ENCODE peak calls at places on chromosomes 1 and 21, in ten cellular contexts. A is BE2C, E is upper lobe of right lung, Z is cardiac fibroblast, T is stomach, Q is AG04450, C is right cardiac atrium, O is GM12864, K is foreskin fibroblast, F is colonic mucosa. P is an unnamed sample.

GRCh38 chr1:162016616-162017015 is 7.1 kb downstream of the OLFML2B start:
- DNase-seq in A (no peak), E (no peak), Z (no peak), T (no peak), Q (no peak), C (no peak), O (no peak), K (no peak), F (no peak), P (peak; percentile 57)

GRCh38 chr1:166925791-166926483 is 49.4 kb downstream of the ILDR2 start:
- DNase-seq in A (no peak), E (no peak), Z (peak; percentile 60), T (no peak), Q (no peak), C (no peak), O (no peak), K (no peak), F (no peak), P (no peak)

GRCh38 chr1:244099258-244099930 is 48.3 kb downstream of the ZBTB18 start:
- DNase-seq in A (no peak), E (no peak), Z (no peak), T (no peak), Q (no peak), C (no peak), O (no peak), K (no peak), F (no peak), P (no peak)

GRCh38 chr1:18778437-18778836 is 81.0 kb downstream of the TAS1R2 start:
- DNase-seq in A (no peak), E (no peak), Z (no peak), T (no peak), Q (no peak), C (no peak), O (no peak), K (no peak), F (no peak), P (no peak)

GRCh38 chr1:12314328-12314903 is 84.6 kb downstream of the VPS13D start:
- DNase-seq in A (no peak), E (no peak), Z (peak; percentile 51), T (no peak), Q (no peak), C (no peak), O (no peak), K (no peak), F (no peak), P (peak; percentile 43)

GRCh38 chr1:11749203-11749689 is 12.7 kb upstream of the C1orf167 start:
- DNase-seq in A (peak; percentile 21), E (peak; percentile 77), Z (peak; percentile 27), T (peak; percentile 55), Q (no peak), C (peak; percentile 74), O (no peak), K (no peak), F (peak; percentile 64), P (peak; percentile 16)

GRCh38 chr1:216518844-216519627 is 95.8 kb upstream of the USH2A start:
- DNase-seq in A (peak; percentile 69), E (no peak), Z (no peak), T (no peak), Q (no peak), C (no peak), O (no peak), K (no peak), F (no peak), P (no peak)

GRCh38 chr21:16519012-16519411 is 789.2 kb downstream of the USP25 start:
- DNase-seq in A (no peak), E (no peak), Z (no peak), T (no peak), Q (no peak), C (no peak), O (no peak), K (no peak), F (no peak), P (no peak)

GRCh38 chr1:223033658-223034057 is 109.4 kb downstream of the TLR5 start:
- DNase-seq in A (no peak), E (no peak), Z (no peak), T (no peak), Q (no peak), C (no peak), O (no peak), K (no peak), F (no peak), P (peak; percentile 22)

GRCh38 chr1:225891229-225891972 is 2.5 kb upstream of the LEFTY1 start:
- DNase-seq in A (no peak), E (no peak), Z (no peak), T (peak; percentile 71), Q (no peak), C (no peak), O (no peak), K (no peak), F (peak; percentile 77), P (no peak)

GRCh38 chr1:24745711-24746582 is 700 bp downstream of the CLIC4 start:
- DNase-seq in A (peak; percentile 18), E (peak; percentile 77), Z (peak; percentile 87), T (peak; percentile 62), Q (no peak), C (peak; percentile 80), O (no peak), K (no peak), F (peak; percentile 54), P (peak; percentile 76)

GRCh38 chr1:156689960-156690672 is 12.9 kb upstream of the NES start:
- DNase-seq in A (peak; percentile 61), E (no peak), Z (peak; percentile 53), T (no peak), Q (no peak), C (no peak), O (no peak), K (no peak), F (no peak), P (peak; percentile 40)

GRCh38 chr1:24535021-24535424 is 20.9 kb upstream of the NCMAP start:
- DNase-seq in A (no peak), E (no peak), Z (no peak), T (peak; percentile 31), Q (no peak), C (no peak), O (no peak), K (no peak), F (no peak), P (no peak)

GRCh38 chr1:163071381-163072255 is 2.5 kb downstream of the RGS4 start:
- DNase-seq in A (peak; percentile 82), E (peak; percentile 61), Z (peak; percentile 93), T (peak; percentile 68), Q (peak; percentile 75), C (peak; percentile 75), O (peak; percentile 12), K (peak; percentile 87), F (peak; percentile 41), P (peak; percentile 91)
- H3K4me3 ChIP-seq in A (peak overlapping the region; percentile 81), E (no peak overlapping the region), Z (peak overlapping the region; percentile 75), T (peak overlapping the region; percentile 41), Q (peak overlapping the region; percentile 54), C (peak overlapping the region; percentile 26), O (no peak overlapping the region), K (peak overlapping the region; percentile 61), F (no peak overlapping the region), P (peak overlapping the region; percentile 68)

GRCh38 chr1:1360511-1361169 is 2.3 kb upstream of the MXRA8 start:
- DNase-seq in A (peak; percentile 9), E (peak; percentile 74), Z (peak; percentile 93), T (no peak), Q (peak; percentile 86), C (peak; percentile 90), O (no peak), K (peak; percentile 96), F (peak; percentile 54), P (peak; percentile 97)
- H3K4me3 ChIP-seq in A (no peak overlapping the region), E (no peak overlapping the region), Z (no peak overlapping the region), T (no peak overlapping the region), Q (no peak overlapping the region), C (no peak overlapping the region), O (no peak overlapping the region), K (peak overlapping the region; percentile 2), F (no peak overlapping the region), P (no peak overlapping the region)

GRCh38 chr1:1061682-1062363 is 12.3 kb downstream of the RNF223 start:
- DNase-seq in A (no peak), E (no peak), Z (no peak), T (no peak), Q (no peak), C (no peak), O (no peak), K (no peak), F (no peak), P (peak; percentile 11)

GRCh38 chr1:1063945-1064831 is 9.9 kb downstream of the RNF223 start:
- DNase-seq in A (peak; percentile 81), E (peak; percentile 84), Z (peak; percentile 82), T (peak; percentile 77), Q (peak; percentile 63), C (peak; percentile 86), O (peak; percentile 67), K (peak; percentile 68), F (peak; percentile 73), P (peak; percentile 84)

GRCh38 chr1:1062364-1063163 is 11.5 kb downstream of the RNF223 start:
- DNase-seq in A (no peak), E (no peak), Z (no peak), T (no peak), Q (no peak), C (no peak), O (no peak), K (no peak), F (no peak), P (peak; percentile 13)

GRCh38 chr1:1065265-1065939 is 8.7 kb downstream of the RNF223 start:
- DNase-seq in A (no peak), E (no peak), Z (no peak), T (no peak), Q (no peak), C (no peak), O (no peak), K (no peak), F (no peak), P (no peak)

GRCh38 chr1:1063261-1063944 is 10.7 kb downstream of the RNF223 start:
- DNase-seq in A (no peak), E (no peak), Z (no peak), T (no peak), Q (no peak), C (no peak), O (no peak), K (no peak), F (no peak), P (no peak)
- H3K4me3 ChIP-seq in A (no peak overlapping the region), E (no peak overlapping the region), Z (no peak overlapping the region), T (peak overlapping the region; percentile 5), Q (no peak overlapping the region), C (no peak overlapping the region), O (peak overlapping the region; percentile 49), K (no peak overlapping the region), F (no peak overlapping the region), P (no peak overlapping the region)

GRCh38 chr1:56375184-56375837 is 204.1 kb downstream of the PLPP3 start:
- DNase-seq in A (no peak), E (no peak), Z (peak; percentile 17), T (no peak), Q (no peak), C (no peak), O (no peak), K (no peak), F (no peak), P (peak; percentile 45)
- H3K4me3 ChIP-seq in A (no peak overlapping the region), E (no peak overlapping the region), Z (no peak overlapping the region), T (no peak overlapping the region), Q (no peak overlapping the region), C (no peak overlapping the region), O (no peak overlapping the region), K (no peak overlapping the region), F (no peak overlapping the region), P (no peak overlapping the region)

GRCh38 chr1:3134378-3135072 is 65.5 kb downstream of the PRDM16 start:
- DNase-seq in A (no peak), E (no peak), Z (no peak), T (peak; percentile 50), Q (no peak), C (no peak), O (no peak), K (no peak), F (no peak), P (no peak)
- H3K4me3 ChIP-seq in A (no peak overlapping the region), E (no peak overlapping the region), Z (no peak overlapping the region), T (no peak overlapping the region), Q (no peak overlapping the region), C (no peak overlapping the region), O (no peak overlapping the region), K (no peak overlapping the region), F (no peak overlapping the region), P (no peak overlapping the region)

GRCh38 chr1:58305622-58306021 is 240.9 kb downstream of the OMA1 start:
- DNase-seq in A (no peak), E (no peak), Z (no peak), T (no peak), Q (no peak), C (no peak), O (no peak), K (no peak), F (no peak), P (no peak)
- H3K4me3 ChIP-seq in A (no peak overlapping the region), E (no peak overlapping the region), Z (no peak overlapping the region), T (no peak overlapping the region), Q (no peak overlapping the region), C (no peak overlapping the region), O (no peak overlapping the region), K (no peak overlapping the region), F (no peak overlapping the region), P (no peak overlapping the region)

P was measured in fibroblast of mammary gland.